ENCODE peak calls at places on chromosomes 3 and 15, in nine cellular contexts. One of them, this sample, is unnamed.
A peak's percentile ranks its signal among the peaks of the same experiment; 100 is the strongest.

GRCh38 chr3:54917172-54917571 is 10.7 kb downstream of the LRTM1 start:
- DNase-seq in thyroid gland: no peak
- DNase-seq in stomach: no peak
- DNase-seq in fibroblast of lung: peak; percentile 72
- DNase-seq in GM12878: no peak
- DNase-seq in kidney epithelial cell: no peak
- DNase-seq in foreskin keratinocyte: no peak
- DNase-seq in ovary: no peak
- DNase-seq in left ventricle myocardium inferior: no peak
- DNase-seq in this sample: no peak

GRCh38 chr3:36701903-36702374 is 62.4 kb downstream of the DCLK3 start:
- DNase-seq in thyroid gland: no peak
- DNase-seq in stomach: no peak
- DNase-seq in fibroblast of lung: peak; percentile 90
- DNase-seq in GM12878: no peak
- DNase-seq in kidney epithelial cell: no peak
- DNase-seq in foreskin keratinocyte: peak; percentile 71
- DNase-seq in ovary: no peak
- DNase-seq in left ventricle myocardium inferior: no peak
- DNase-seq in this sample: peak; percentile 76

GRCh38 chr3:79976466-79976865 is 208.7 kb upstream of the ROBO1 start:
- DNase-seq in thyroid gland: no peak
- DNase-seq in stomach: no peak
- DNase-seq in fibroblast of lung: peak; percentile 70
- DNase-seq in GM12878: no peak
- DNase-seq in kidney epithelial cell: no peak
- DNase-seq in foreskin keratinocyte: no peak
- DNase-seq in ovary: no peak
- DNase-seq in left ventricle myocardium inferior: no peak
- DNase-seq in this sample: no peak

GRCh38 chr15:50883903-50884302 is 24.6 kb upstream of the AP4E1 start:
- DNase-seq in thyroid gland: no peak
- DNase-seq in stomach: no peak
- DNase-seq in fibroblast of lung: peak; percentile 69
- DNase-seq in GM12878: peak; percentile 55
- DNase-seq in kidney epithelial cell: peak; percentile 70
- DNase-seq in foreskin keratinocyte: peak; percentile 59
- DNase-seq in ovary: no peak
- DNase-seq in left ventricle myocardium inferior: no peak
- DNase-seq in this sample: no peak

GRCh38 chr15:100999369-100999768 is 80.2 kb downstream of the LRRK1 start:
- DNase-seq in thyroid gland: no peak
- DNase-seq in stomach: no peak
- DNase-seq in fibroblast of lung: peak; percentile 56
- DNase-seq in GM12878: no peak
- DNase-seq in kidney epithelial cell: no peak
- DNase-seq in foreskin keratinocyte: no peak
- DNase-seq in ovary: no peak
- DNase-seq in left ventricle myocardium inferior: no peak
- DNase-seq in this sample: no peak

GRCh38 chr3:126390751-126391150 is 4.0 kb upstream of the CFAP100 start:
- DNase-seq in thyroid gland: no peak
- DNase-seq in stomach: peak; percentile 24
- DNase-seq in fibroblast of lung: no peak
- DNase-seq in GM12878: no peak
- DNase-seq in kidney epithelial cell: no peak
- DNase-seq in foreskin keratinocyte: no peak
- DNase-seq in ovary: no peak
- DNase-seq in left ventricle myocardium inferior: no peak
- DNase-seq in this sample: no peak

GRCh38 chr3:182172534-182172933 is 460.8 kb downstream of the SOX2 start:
- DNase-seq in thyroid gland: no peak
- DNase-seq in stomach: no peak
- DNase-seq in fibroblast of lung: no peak
- DNase-seq in GM12878: no peak
- DNase-seq in kidney epithelial cell: no peak
- DNase-seq in foreskin keratinocyte: no peak
- DNase-seq in ovary: no peak
- DNase-seq in left ventricle myocardium inferior: no peak
- DNase-seq in this sample: no peak

GRCh38 chr15:41284425-41285177 is 47.8 kb downstream of the OIP5 start:
- DNase-seq in thyroid gland: peak; percentile 15
- DNase-seq in stomach: no peak
- DNase-seq in fibroblast of lung: peak; percentile 24
- DNase-seq in GM12878: no peak
- DNase-seq in kidney epithelial cell: no peak
- DNase-seq in foreskin keratinocyte: no peak
- DNase-seq in ovary: peak; percentile 26
- DNase-seq in left ventricle myocardium inferior: no peak
- DNase-seq in this sample: no peak

GRCh38 chr15:93001881-93002280 is 87.1 kb downstream of the RGMA start:
- DNase-seq in thyroid gland: no peak
- DNase-seq in stomach: no peak
- DNase-seq in fibroblast of lung: no peak
- DNase-seq in GM12878: no peak
- DNase-seq in kidney epithelial cell: no peak
- DNase-seq in foreskin keratinocyte: no peak
- DNase-seq in ovary: no peak
- DNase-seq in left ventricle myocardium inferior: no peak
- DNase-seq in this sample: no peak

GRCh38 chr3:149401215-149401925 is 23.9 kb upstream of the TM4SF1 start:
- DNase-seq in thyroid gland: no peak
- DNase-seq in stomach: peak; percentile 75
- DNase-seq in fibroblast of lung: peak; percentile 83
- DNase-seq in GM12878: no peak
- DNase-seq in kidney epithelial cell: no peak
- DNase-seq in foreskin keratinocyte: no peak
- DNase-seq in ovary: no peak
- DNase-seq in left ventricle myocardium inferior: no peak
- DNase-seq in this sample: peak; percentile 50

GRCh38 chr3:18223591-18224338 is 201.4 kb downstream of the SATB1 start:
- DNase-seq in thyroid gland: no peak
- DNase-seq in stomach: no peak
- DNase-seq in fibroblast of lung: no peak
- DNase-seq in GM12878: peak; percentile 55
- DNase-seq in kidney epithelial cell: no peak
- DNase-seq in foreskin keratinocyte: no peak
- DNase-seq in ovary: no peak
- DNase-seq in left ventricle myocardium inferior: no peak
- DNase-seq in this sample: no peak

GRCh38 chr15:47951761-47952160 is 169.0 kb upstream of the SLC24A5 start:
- DNase-seq in thyroid gland: no peak
- DNase-seq in stomach: no peak
- DNase-seq in fibroblast of lung: no peak
- DNase-seq in GM12878: no peak
- DNase-seq in kidney epithelial cell: no peak
- DNase-seq in foreskin keratinocyte: no peak
- DNase-seq in ovary: no peak
- DNase-seq in left ventricle myocardium inferior: no peak
- DNase-seq in this sample: no peak

GRCh38 chr15:79923068-79923514 is 26.3 kb upstream of the MTHFS start:
- DNase-seq in thyroid gland: peak; percentile 74
- DNase-seq in stomach: peak; percentile 63
- DNase-seq in fibroblast of lung: peak; percentile 62
- DNase-seq in GM12878: no peak
- DNase-seq in kidney epithelial cell: no peak
- DNase-seq in foreskin keratinocyte: peak; percentile 36
- DNase-seq in ovary: peak; percentile 60
- DNase-seq in left ventricle myocardium inferior: peak; percentile 62
- DNase-seq in this sample: no peak

GRCh38 chr3:26963356-26963742 is 340.8 kb downstream of the LRRC3B start:
- DNase-seq in thyroid gland: no peak
- DNase-seq in stomach: no peak
- DNase-seq in fibroblast of lung: no peak
- DNase-seq in GM12878: no peak
- DNase-seq in kidney epithelial cell: no peak
- DNase-seq in foreskin keratinocyte: no peak
- DNase-seq in ovary: no peak
- DNase-seq in left ventricle myocardium inferior: no peak
- DNase-seq in this sample: no peak

GRCh38 chr3:122908251-122908650 is 113.4 kb downstream of the SLC49A4 start:
- DNase-seq in thyroid gland: no peak
- DNase-seq in stomach: no peak
- DNase-seq in fibroblast of lung: no peak
- DNase-seq in GM12878: no peak
- DNase-seq in kidney epithelial cell: no peak
- DNase-seq in foreskin keratinocyte: no peak
- DNase-seq in ovary: no peak
- DNase-seq in left ventricle myocardium inferior: no peak
- DNase-seq in this sample: no peak

GRCh38 chr3:176916777-176917176 is 280.5 kb downstream of the TBL1XR1 start:
- DNase-seq in thyroid gland: peak; percentile 62
- DNase-seq in stomach: peak; percentile 38
- DNase-seq in fibroblast of lung: no peak
- DNase-seq in GM12878: no peak
- DNase-seq in kidney epithelial cell: no peak
- DNase-seq in foreskin keratinocyte: peak; percentile 71
- DNase-seq in ovary: no peak
- DNase-seq in left ventricle myocardium inferior: no peak
- DNase-seq in this sample: no peak

GRCh38 chr15:70376929-70377691 is 279.4 kb upstream of the TLE3 start:
- DNase-seq in thyroid gland: peak; percentile 45
- DNase-seq in stomach: peak; percentile 53
- DNase-seq in fibroblast of lung: peak; percentile 66
- DNase-seq in GM12878: no peak
- DNase-seq in kidney epithelial cell: peak; percentile 16
- DNase-seq in foreskin keratinocyte: peak; percentile 15
- DNase-seq in ovary: peak; percentile 49
- DNase-seq in left ventricle myocardium inferior: peak; percentile 80
- DNase-seq in this sample: no peak

GRCh38 chr15:66830358-66830757 is 128.3 kb downstream of the SMAD6 start:
- DNase-seq in thyroid gland: no peak
- DNase-seq in stomach: no peak
- DNase-seq in fibroblast of lung: peak; percentile 61
- DNase-seq in GM12878: no peak
- DNase-seq in kidney epithelial cell: peak; percentile 39
- DNase-seq in foreskin keratinocyte: peak; percentile 51
- DNase-seq in ovary: no peak
- DNase-seq in left ventricle myocardium inferior: peak; percentile 72
- DNase-seq in this sample: no peak

GRCh38 chr3:101638262-101638745 is 38.6 kb downstream of the ZBTB11 start:
- DNase-seq in thyroid gland: no peak
- DNase-seq in stomach: no peak
- DNase-seq in fibroblast of lung: no peak
- DNase-seq in GM12878: no peak
- DNase-seq in kidney epithelial cell: no peak
- DNase-seq in foreskin keratinocyte: no peak
- DNase-seq in ovary: no peak
- DNase-seq in left ventricle myocardium inferior: no peak
- DNase-seq in this sample: no peak
- TF ChIP-seq CTCF in thyroid gland: no peak
- TF ChIP-seq CTCF in stomach: no peak
- TF ChIP-seq CTCF in fibroblast of lung: no peak
- TF ChIP-seq CTCF in GM12878: no peak
- TF ChIP-seq CTCF in kidney epithelial cell: no peak
- TF ChIP-seq CTCF in foreskin keratinocyte: peak; percentile 45
- TF ChIP-seq CTCF in ovary: no peak
- TF ChIP-seq CTCF in left ventricle myocardium inferior: no peak
- TF ChIP-seq CTCF in this sample: peak; percentile 8

DNA sequence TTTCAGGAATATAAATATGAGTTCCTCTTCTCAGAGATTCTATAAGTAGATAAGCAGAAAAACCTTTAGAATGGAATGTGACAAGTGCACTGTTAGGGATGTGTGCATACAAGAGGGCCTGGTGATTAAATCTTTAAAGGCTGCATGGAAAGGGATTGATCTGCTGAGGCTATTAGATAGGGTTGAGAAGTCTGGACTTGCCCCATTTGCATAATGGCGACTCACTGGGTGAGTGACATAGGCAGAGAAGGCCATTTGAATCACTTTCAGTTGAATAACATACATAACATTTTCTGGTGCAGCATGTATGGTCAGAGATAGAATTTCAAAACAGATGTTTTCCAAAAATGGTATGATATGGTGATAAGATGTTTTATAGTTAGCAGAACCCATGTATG is 156.9 kb downstream of the ZNF621 start:
- DNase-seq in thyroid gland: no peak
- DNase-seq in stomach: no peak
- DNase-seq in fibroblast of lung: no peak
- DNase-seq in GM12878: no peak
- DNase-seq in kidney epithelial cell: no peak
- DNase-seq in foreskin keratinocyte: peak; percentile 22
- DNase-seq in ovary: no peak
- DNase-seq in left ventricle myocardium inferior: no peak
- DNase-seq in this sample: no peak
- TF ChIP-seq CTCF in thyroid gland: no peak
- TF ChIP-seq CTCF in stomach: no peak
- TF ChIP-seq CTCF in fibroblast of lung: no peak
- TF ChIP-seq CTCF in GM12878: no peak
- TF ChIP-seq CTCF in kidney epithelial cell: no peak
- TF ChIP-seq CTCF in foreskin keratinocyte: no peak
- TF ChIP-seq CTCF in ovary: no peak
- TF ChIP-seq CTCF in left ventricle myocardium inferior: no peak
- TF ChIP-seq CTCF in this sample: no peak

GRCh38 chr3:106860182-106860581 is 517.1 kb upstream of the CCDC54 start:
- DNase-seq in thyroid gland: no peak
- DNase-seq in stomach: no peak
- DNase-seq in fibroblast of lung: no peak
- DNase-seq in GM12878: no peak
- DNase-seq in kidney epithelial cell: no peak
- DNase-seq in foreskin keratinocyte: peak; percentile 19
- DNase-seq in ovary: no peak
- DNase-seq in left ventricle myocardium inferior: no peak
- DNase-seq in this sample: no peak

DNA sequence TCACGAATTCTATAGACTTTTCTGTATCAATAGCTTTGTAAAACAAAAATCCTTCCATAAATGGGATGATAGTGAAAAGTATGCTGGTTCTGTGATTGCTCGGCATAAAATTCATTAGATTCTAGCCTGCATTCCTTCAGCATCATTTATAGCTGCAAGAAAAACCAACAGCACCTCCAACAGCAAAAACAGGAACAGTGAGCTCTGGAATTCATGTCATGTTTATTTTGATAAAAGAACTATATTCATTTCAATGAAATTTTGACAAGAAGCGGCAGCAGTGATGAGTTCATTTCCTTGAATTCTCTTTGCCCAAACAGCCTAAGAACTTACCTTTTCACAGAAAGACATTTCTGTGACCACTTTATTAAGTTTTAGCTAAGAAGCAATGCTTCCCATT is 515.2 kb upstream of the CCDC54 start:
- DNase-seq in thyroid gland: no peak
- DNase-seq in stomach: no peak
- DNase-seq in fibroblast of lung: peak; percentile 76
- DNase-seq in GM12878: no peak
- DNase-seq in kidney epithelial cell: peak; percentile 9
- DNase-seq in foreskin keratinocyte: no peak
- DNase-seq in ovary: no peak
- DNase-seq in left ventricle myocardium inferior: no peak
- DNase-seq in this sample: no peak
- TF ChIP-seq CTCF in thyroid gland: no peak
- TF ChIP-seq CTCF in stomach: no peak
- TF ChIP-seq CTCF in fibroblast of lung: peak; percentile 25
- TF ChIP-seq CTCF in GM12878: no peak
- TF ChIP-seq CTCF in kidney epithelial cell: peak; percentile 40
- TF ChIP-seq CTCF in foreskin keratinocyte: peak; percentile 53
- TF ChIP-seq CTCF in ovary: no peak
- TF ChIP-seq CTCF in left ventricle myocardium inferior: peak; percentile 39
- TF ChIP-seq CTCF in this sample: peak; percentile 50

DNA sequence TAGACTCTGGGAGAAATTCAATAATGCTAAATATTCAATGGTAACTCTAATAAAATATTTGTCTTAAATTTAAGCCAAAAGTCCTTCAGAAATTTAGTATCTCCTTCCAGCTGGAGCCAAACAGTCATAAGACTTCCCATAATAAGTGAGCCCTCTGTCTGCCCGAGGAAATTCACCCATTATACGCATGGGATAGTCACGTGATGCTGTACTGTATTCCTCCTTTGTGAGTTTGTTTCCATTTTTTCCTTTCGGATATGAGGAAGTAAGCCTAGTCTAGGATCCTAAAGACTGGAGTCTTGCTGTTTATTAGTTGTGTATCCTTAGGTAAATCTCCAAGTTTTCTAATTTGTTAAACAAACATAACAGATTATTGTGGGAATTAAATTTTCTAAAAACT is 110.4 kb upstream of the PLAAT1 start:
- DNase-seq in thyroid gland: no peak
- DNase-seq in stomach: no peak
- DNase-seq in fibroblast of lung: no peak
- DNase-seq in GM12878: no peak
- DNase-seq in kidney epithelial cell: no peak
- DNase-seq in foreskin keratinocyte: no peak
- DNase-seq in ovary: no peak
- DNase-seq in left ventricle myocardium inferior: no peak
- DNase-seq in this sample: no peak
- TF ChIP-seq CTCF in thyroid gland: no peak
- TF ChIP-seq CTCF in stomach: no peak
- TF ChIP-seq CTCF in fibroblast of lung: no peak
- TF ChIP-seq CTCF in GM12878: no peak
- TF ChIP-seq CTCF in kidney epithelial cell: no peak
- TF ChIP-seq CTCF in foreskin keratinocyte: no peak
- TF ChIP-seq CTCF in ovary: no peak
- TF ChIP-seq CTCF in left ventricle myocardium inferior: no peak
- TF ChIP-seq CTCF in this sample: no peak

This sample was measured in AG04450.